ENCODE peak calls at places on chromosomes 12 and 14, in seven cellular contexts. Q is gastrocnemius medialis, O is Caki2, U is smooth muscle cell of the brain vasculature, A is IMR-90, D is activated gamma-delta T cell treated with Interleukin-2 at 50 U/mL for 16 hours, G is astrocyte of the hippocampus. B is an unnamed sample.

GRCh38 chr14:50961606-50962259 is 17.4 kb upstream of the PYGL start:
- DNase-seq in Q (no peak), O (peak), U (no peak), A (peak), D (no peak), G (peak), B (no peak)

GRCh38 chr14:100962494-100962893 is 59.0 kb upstream of the RTL1 start:
- DNase-seq in Q (no peak), O (no peak), U (no peak), A (no peak), D (no peak), G (no peak), B (no peak)

GRCh38 chr12:69385038-69385437 is 25.5 kb downstream of the YEATS4 start:
- DNase-seq in Q (no peak), O (no peak), U (no peak), A (no peak), D (no peak), G (no peak), B (no peak)

GRCh38 chr12:124625867-124626675 is 58.7 kb upstream of the NCOR2 start:
- DNase-seq in Q (peak), O (peak), U (peak), A (peak), D (no peak), G (peak), B (no peak)

GRCh38 chr12:92553389-92553788 is 149.4 kb upstream of the PLEKHG7 start:
- DNase-seq in Q (no peak), O (peak), U (no peak), A (no peak), D (no peak), G (peak), B (no peak)

GRCh38 chr14:28944605-28945004 is 178.0 kb downstream of the FOXG1 start:
- DNase-seq in Q (no peak), O (no peak), U (no peak), A (no peak), D (no peak), G (no peak), B (no peak)

GRCh38 chr14:83894519-83894918 is 1635.4 kb upstream of the FLRT2 start:
- DNase-seq in Q (no peak), O (no peak), U (no peak), A (peak), D (no peak), G (no peak), B (no peak)

GRCh38 chr12:9662488-9662887 is 7.0 kb upstream of the CLEC2D start:
- DNase-seq in Q (no peak), O (no peak), U (no peak), A (no peak), D (no peak), G (peak), B (no peak)

GRCh38 chr14:44962573-44963528 is 861 bp downstream of the TOGARAM1 start:
- DNase-seq in Q (peak), O (no peak), U (no peak), A (peak), D (no peak), G (peak), B (no peak)

GRCh38 chr14:100069161-100069800 is 4.1 kb downstream of the EVL start:
- DNase-seq in Q (no peak), O (no peak), U (no peak), A (no peak), D (no peak), G (no peak), B (no peak)

GRCh38 chr14:103271189-103271588 is 62.8 kb upstream of the EIF5 start:
- DNase-seq in Q (no peak), O (no peak), U (no peak), A (no peak), D (no peak), G (no peak), B (no peak)

GRCh38 chr12:58341791-58342190 is 400.4 kb downstream of the ATP23 start:
- DNase-seq in Q (no peak), O (no peak), U (peak), A (peak), D (no peak), G (no peak), B (no peak)

GRCh38 chr14:65959563-65960024 is 526.6 kb upstream of the CCDC196 start:
- DNase-seq in Q (no peak), O (no peak), U (no peak), A (no peak), D (no peak), G (no peak), B (no peak)

GRCh38 chr12:32080435-32080834 is 26.2 kb upstream of the BICD1 start:
- DNase-seq in Q (no peak), O (no peak), U (no peak), A (no peak), D (no peak), G (peak), B (no peak)

GRCh38 chr12:86613306-86613705 is 357.1 kb upstream of the MGAT4C start:
- DNase-seq in Q (no peak), O (no peak), U (no peak), A (no peak), D (no peak), G (no peak), B (no peak)